ENCODE peak calls at places on chromosome 12, in four cellular contexts. One of them, this sample, is unnamed.
A peak's percentile ranks its signal among the peaks of the same experiment; 100 is the strongest.

GRCh38 chr12:89427508-89428156 is 75.3 kb upstream of the DUSP6 start:
- DNase-seq in MM.1S: peak; percentile 64
- DNase-seq in neural progenitor cell: no peak
- DNase-seq in astrocyte: no peak
- DNase-seq in this sample: no peak

GRCh38 chr12:26465419-26466097 is 270.2 kb downstream of the SSPN start:
- DNase-seq in neural progenitor cell: peak; percentile 10
- DNase-seq in MM.1S: no peak
- DNase-seq in astrocyte: peak; percentile 2
- DNase-seq in this sample: no peak

GRCh38 chr12:121786441-121786825 is 7.1 kb downstream of the RHOF start:
- DNase-seq in neural progenitor cell: no peak
- DNase-seq in MM.1S: no peak
- DNase-seq in astrocyte: peak; percentile 82
- DNase-seq in this sample: peak; percentile 89

GRCh38 chr12:22657538-22657937 is 32.6 kb downstream of the ETNK1 start:
- DNase-seq in astrocyte: peak; percentile 12
- DNase-seq in neural progenitor cell: no peak
- DNase-seq in MM.1S: no peak
- DNase-seq in this sample: peak; percentile 44

GRCh38 chr12:31353730-31354708 is 28.1 kb upstream of the SINHCAF start:
- DNase-seq in neural progenitor cell: peak; percentile 86
- DNase-seq in MM.1S: no peak
- DNase-seq in astrocyte: no peak
- DNase-seq in this sample: no peak

GRCh38 chr12:63855299-63855698 is 10.8 kb downstream of the SRGAP1 start:
- DNase-seq in MM.1S: no peak
- DNase-seq in neural progenitor cell: no peak
- DNase-seq in astrocyte: no peak
- DNase-seq in this sample: no peak

GRCh38 chr12:2198088-2198501 is 145.3 kb downstream of the CACNA1C start:
- DNase-seq in astrocyte: peak; percentile 89
- DNase-seq in neural progenitor cell: peak; percentile 61
- DNase-seq in MM.1S: no peak
- DNase-seq in this sample: peak; percentile 91

GRCh38 chr12:96421014-96421413 is 20.8 kb upstream of the CDK17 start:
- DNase-seq in neural progenitor cell: no peak
- DNase-seq in astrocyte: no peak
- DNase-seq in MM.1S: peak; percentile 53
- DNase-seq in this sample: no peak

GRCh38 chr12:3529281-3529680 is 38.3 kb downstream of the PRMT8 start:
- DNase-seq in astrocyte: no peak
- DNase-seq in neural progenitor cell: no peak
- DNase-seq in MM.1S: no peak
- DNase-seq in this sample: no peak

GRCh38 chr12:70321182-70321581 is 44.9 kb upstream of the KCNMB4 start:
- DNase-seq in astrocyte: no peak
- DNase-seq in neural progenitor cell: no peak
- DNase-seq in MM.1S: no peak
- DNase-seq in this sample: no peak

GRCh38 chr12:123816896-123817537 is 54.9 kb downstream of the DNAH10 start:
- DNase-seq in MM.1S: no peak
- DNase-seq in astrocyte: no peak
- DNase-seq in neural progenitor cell: no peak
- DNase-seq in this sample: no peak

GRCh38 chr12:50157259-50157658 is 9.9 kb downstream of the CERS5 start:
- DNase-seq in astrocyte: peak; percentile 49
- DNase-seq in neural progenitor cell: no peak
- DNase-seq in MM.1S: no peak
- DNase-seq in this sample: peak; percentile 54

GRCh38 chr12:46436741-46437140 is 64.2 kb upstream of the SLC38A2 start:
- DNase-seq in neural progenitor cell: no peak
- DNase-seq in astrocyte: no peak
- DNase-seq in MM.1S: no peak
- DNase-seq in this sample: no peak

GRCh38 chr12:108332791-108333382 is 6.2 kb downstream of the CMKLR1 start:
- DNase-seq in neural progenitor cell: no peak
- DNase-seq in astrocyte: no peak
- DNase-seq in MM.1S: no peak
- DNase-seq in this sample: no peak

GRCh38 chr12:30417697-30418231 is 277.9 kb downstream of the IPO8 start:
- DNase-seq in astrocyte: peak; percentile 98
- DNase-seq in MM.1S: no peak
- DNase-seq in neural progenitor cell: no peak
- DNase-seq in this sample: peak; percentile 85

GRCh38 chr12:124921200-124922008 is 7.0 kb upstream of the UBC start:
- DNase-seq in astrocyte: peak; percentile 41
- DNase-seq in MM.1S: peak; percentile 72
- DNase-seq in neural progenitor cell: peak; percentile 69
- DNase-seq in this sample: peak; percentile 56

GRCh38 chr12:55721601-55722213 is 1.5 kb downstream of the RDH5 start:
- DNase-seq in neural progenitor cell: no peak
- DNase-seq in astrocyte: no peak
- DNase-seq in MM.1S: no peak
- DNase-seq in this sample: no peak

GRCh38 chr12:39958377-39958776 is 147.5 kb downstream of the SLC2A13 start:
- DNase-seq in astrocyte: no peak
- DNase-seq in MM.1S: no peak
- DNase-seq in neural progenitor cell: peak; percentile 11
- DNase-seq in this sample: no peak

GRCh38 chr12:62778187-62778586 is 156.8 kb downstream of the PPM1H start:
- DNase-seq in astrocyte: no peak
- DNase-seq in MM.1S: no peak
- DNase-seq in neural progenitor cell: no peak
- DNase-seq in this sample: no peak

GRCh38 chr12:73266206-73266605 is 994.0 kb downstream of the TRHDE start:
- DNase-seq in neural progenitor cell: no peak
- DNase-seq in MM.1S: no peak
- DNase-seq in astrocyte: no peak
- DNase-seq in this sample: no peak

GRCh38 chr12:29073631-29074239 is 75.3 kb upstream of the FAR2 start:
- DNase-seq in MM.1S: peak; percentile 58
- DNase-seq in astrocyte: peak; percentile 38
- DNase-seq in neural progenitor cell: peak; percentile 47
- DNase-seq in this sample: peak; percentile 54

GRCh38 chr12:23204933-23205778 is 580.2 kb downstream of the ETNK1 start:
- DNase-seq in neural progenitor cell: peak; percentile 45
- DNase-seq in MM.1S: peak; percentile 76
- DNase-seq in astrocyte: peak; percentile 24
- DNase-seq in this sample: peak; percentile 44

GRCh38 chr12:99985129-99985570 is 414 bp upstream of the ANKS1B start:
- DNase-seq in neural progenitor cell: no peak
- DNase-seq in astrocyte: no peak
- DNase-seq in MM.1S: peak; percentile 52
- DNase-seq in this sample: peak; percentile 14

GRCh38 chr12:101424620-101425019 is 17.0 kb upstream of the ARL1 start:
- DNase-seq in neural progenitor cell: no peak
- DNase-seq in astrocyte: no peak
- DNase-seq in MM.1S: no peak
- DNase-seq in this sample: no peak

GRCh38 chr12:68667286-68667685 is 19.5 kb upstream of the NUP107 start:
- DNase-seq in neural progenitor cell: no peak
- DNase-seq in astrocyte: no peak
- DNase-seq in MM.1S: no peak
- DNase-seq in this sample: no peak

GRCh38 chr12:106133136-106134087 is 5.3 kb downstream of the NUAK1 start:
- DNase-seq in neural progenitor cell: peak; percentile 40
- DNase-seq in MM.1S: no peak
- DNase-seq in astrocyte: peak; percentile 70
- DNase-seq in this sample: peak; percentile 81

GRCh38 chr12:1157046-1157445 is 166.0 kb downstream of the ERC1 start:
- DNase-seq in neural progenitor cell: no peak
- DNase-seq in MM.1S: no peak
- DNase-seq in astrocyte: no peak
- DNase-seq in this sample: no peak

GRCh38 chr12:16564675-16565074 is 41.3 kb downstream of the LMO3 start:
- DNase-seq in neural progenitor cell: no peak
- DNase-seq in MM.1S: no peak
- DNase-seq in astrocyte: no peak
- DNase-seq in this sample: no peak

GRCh38 chr12:113232787-113233585 is 11.7 kb downstream of the TPCN1 start:
- DNase-seq in astrocyte: peak; percentile 75
- DNase-seq in MM.1S: no peak
- DNase-seq in neural progenitor cell: peak; percentile 57
- DNase-seq in this sample: peak; percentile 82

GRCh38 chr12:44709166-44709565 is 166.9 kb downstream of the NELL2 start:
- DNase-seq in astrocyte: no peak
- DNase-seq in neural progenitor cell: no peak
- DNase-seq in MM.1S: no peak
- DNase-seq in this sample: no peak

GRCh38 chr12:7103837-7104236 is 5.2 kb downstream of the C1RL start:
- DNase-seq in neural progenitor cell: no peak
- DNase-seq in astrocyte: no peak
- DNase-seq in MM.1S: no peak
- DNase-seq in this sample: no peak

GRCh38 chr12:122888232-122888752 is 7.6 kb downstream of the VPS37B start:
- DNase-seq in neural progenitor cell: peak; percentile 26
- DNase-seq in MM.1S: peak; percentile 74
- DNase-seq in astrocyte: peak; percentile 77
- DNase-seq in this sample: peak; percentile 57

GRCh38 chr12:64009321-64010068 is 165.0 kb downstream of the SRGAP1 start:
- DNase-seq in astrocyte: no peak
- DNase-seq in MM.1S: no peak
- DNase-seq in neural progenitor cell: no peak
- DNase-seq in this sample: peak; percentile 44

GRCh38 chr12:11209098-11209497 is 22.4 kb upstream of the TAS2R42 start:
- DNase-seq in astrocyte: no peak
- DNase-seq in neural progenitor cell: peak; percentile 68
- DNase-seq in MM.1S: no peak
- DNase-seq in this sample: no peak
- H3K9ac ChIP-seq in astrocyte: no peak overlapping the region
- H3K9ac ChIP-seq in neural progenitor cell: no peak overlapping the region
- H3K9ac ChIP-seq in MM.1S: no peak overlapping the region
- H3K9ac ChIP-seq in this sample: no peak overlapping the region

GRCh38 chr12:65140738-65141137 is 19.6 kb upstream of the WIF1 start:
- DNase-seq in astrocyte: no peak
- DNase-seq in neural progenitor cell: no peak
- DNase-seq in MM.1S: no peak
- DNase-seq in this sample: no peak

GRCh38 chr12:65133879-65134278 is 12.8 kb upstream of the WIF1 start:
- DNase-seq in astrocyte: no peak
- DNase-seq in MM.1S: no peak
- DNase-seq in neural progenitor cell: no peak
- DNase-seq in this sample: no peak

DNA sequence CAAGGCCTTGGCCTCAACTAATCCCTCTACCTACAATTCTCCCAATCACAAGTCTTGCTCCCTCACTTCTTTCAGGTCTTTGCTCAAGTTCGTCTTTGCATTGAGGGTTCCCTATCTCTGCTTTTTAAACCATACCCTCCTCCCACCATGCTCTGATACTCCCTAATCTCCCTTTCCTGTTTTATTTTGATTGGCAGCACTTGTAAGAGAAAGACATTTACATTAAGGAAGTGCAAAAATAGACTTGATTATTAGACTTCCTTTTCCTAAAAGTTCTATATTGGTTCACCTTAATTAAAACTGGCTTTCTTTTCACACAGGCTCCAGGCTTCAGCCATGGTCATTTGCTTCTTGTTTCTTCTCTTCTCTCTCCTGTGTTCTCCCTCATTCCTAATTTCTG is 18.3 kb upstream of the WIF1 start:
- DNase-seq in astrocyte: no peak
- DNase-seq in neural progenitor cell: no peak
- DNase-seq in MM.1S: no peak
- DNase-seq in this sample: no peak
- TF ChIP-seq EZH2 in astrocyte: no peak
- TF ChIP-seq EZH2 in neural progenitor cell: no peak
- TF ChIP-seq EZH2 in MM.1S: no peak
- TF ChIP-seq EZH2 in this sample: no peak

DNA sequence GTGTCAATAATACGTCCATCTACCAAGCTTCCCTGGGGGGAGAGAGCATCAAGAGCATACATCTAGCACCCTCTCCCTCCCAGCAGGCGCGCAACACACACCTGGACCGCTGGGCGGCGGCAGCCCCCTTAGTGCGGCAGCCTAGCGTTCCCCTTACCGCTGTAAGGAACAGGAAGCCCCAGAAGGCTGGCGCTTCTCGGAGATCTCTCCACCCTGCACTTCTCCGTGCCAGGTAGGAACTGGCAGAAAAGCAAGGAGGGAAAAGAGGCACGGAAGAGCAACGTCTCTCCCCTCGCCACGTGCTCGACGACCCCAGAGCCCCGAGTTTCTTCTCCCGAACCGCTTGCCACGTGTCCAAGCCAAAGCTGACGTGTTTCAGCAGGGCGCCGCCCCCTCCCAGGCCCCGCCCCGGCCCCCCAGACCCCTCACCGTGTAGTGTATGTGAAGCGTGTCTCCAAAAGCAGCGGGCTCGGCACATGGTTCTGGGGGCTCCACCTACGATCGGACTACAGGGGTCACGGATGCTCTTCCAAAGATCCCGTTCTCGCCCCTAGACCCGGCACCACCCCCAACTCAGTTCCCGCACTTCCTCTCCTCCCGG is 575 bp downstream of the FKBP11 start:
- DNase-seq in neural progenitor cell: peak; percentile 58
- DNase-seq in astrocyte: peak; percentile 32
- DNase-seq in MM.1S: peak; percentile 79
- DNase-seq in this sample: peak; percentile 48
- H3K9ac ChIP-seq in neural progenitor cell: no peak overlapping the region
- H3K9ac ChIP-seq in astrocyte: peak overlapping the region; percentile 98
- H3K9ac ChIP-seq in MM.1S: peak overlapping the region; percentile 97
- H3K9ac ChIP-seq in this sample: peak overlapping the region; percentile 77

DNA sequence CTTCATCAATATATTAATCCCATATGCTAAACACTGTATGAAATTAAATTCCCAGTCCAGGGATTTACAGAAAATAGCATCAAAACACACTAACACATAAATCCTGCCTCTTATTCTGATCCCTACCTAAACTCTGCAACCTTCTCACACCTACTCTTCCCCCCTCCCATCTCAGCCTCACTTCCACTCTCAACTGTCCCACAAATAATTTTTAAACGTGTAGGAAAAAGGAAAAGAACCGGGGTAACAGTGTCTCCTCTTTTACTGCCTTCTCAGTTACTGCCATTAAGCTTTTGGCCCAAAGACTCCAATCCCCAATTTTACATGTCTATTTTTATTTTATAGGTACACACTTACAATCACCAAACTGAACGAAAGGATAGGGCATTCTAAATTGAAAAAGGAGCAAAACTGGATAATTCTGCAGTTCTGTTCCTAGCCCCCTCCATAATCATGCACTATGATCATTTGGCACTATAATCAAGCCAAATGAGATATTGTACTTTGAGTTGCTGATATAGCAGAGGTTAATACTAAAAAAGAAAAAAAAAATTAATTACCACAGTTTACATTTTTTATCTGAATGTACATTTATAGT is 2.9 kb downstream of the DUSP16 start:
- DNase-seq in astrocyte: no peak
- DNase-seq in neural progenitor cell: no peak
- DNase-seq in MM.1S: no peak
- DNase-seq in this sample: no peak
- TF ChIP-seq EZH2 in astrocyte: no peak
- TF ChIP-seq EZH2 in neural progenitor cell: no peak
- TF ChIP-seq EZH2 in MM.1S: no peak
- TF ChIP-seq EZH2 in this sample: no peak

This sample was measured in fibroblast of lung.